ENCODE peak calls at places on chromosomes 4 and X, in four cellular contexts. One of them, this sample, is unnamed.

GRCh38 chr4:39527296-39528055 is at the start of gene UGDH:
- DNase-seq in fibroblast of pulmonary artery: peak
- DNase-seq in ureter: peak
- DNase-seq in iPS DF 19.7: peak
- DNase-seq in this sample: peak

GRCh38 chr4:39976945-39977488 is 694 bp downstream of the PDS5A start:
- DNase-seq in fibroblast of pulmonary artery: peak
- DNase-seq in ureter: no peak
- DNase-seq in iPS DF 19.7: no peak
- DNase-seq in this sample: peak

GRCh38 chr4:159384017-159384416 is 281.1 kb downstream of the RAPGEF2 start:
- DNase-seq in fibroblast of pulmonary artery: no peak
- DNase-seq in ureter: no peak
- DNase-seq in iPS DF 19.7: no peak
- DNase-seq in this sample: no peak

GRCh38 chrX:153765138-153766079 is 1.4 kb downstream of the PLXNB3 start:
- DNase-seq in fibroblast of pulmonary artery: peak
- DNase-seq in ureter: no peak
- DNase-seq in iPS DF 19.7: no peak
- DNase-seq in this sample: no peak

GRCh38 chrX:148811236-148811635 is 310.8 kb downstream of the AFF2 start:
- DNase-seq in fibroblast of pulmonary artery: peak
- DNase-seq in ureter: no peak
- DNase-seq in iPS DF 19.7: no peak
- DNase-seq in this sample: no peak

GRCh38 chrX:124289443-124289842 is 43.0 kb upstream of the TEX13D start:
- DNase-seq in fibroblast of pulmonary artery: no peak
- DNase-seq in ureter: no peak
- DNase-seq in iPS DF 19.7: no peak
- DNase-seq in this sample: no peak

GRCh38 chrX:49793686-49794085 is 35.4 kb upstream of the PAGE4 start:
- DNase-seq in fibroblast of pulmonary artery: no peak
- DNase-seq in ureter: no peak
- DNase-seq in iPS DF 19.7: no peak
- DNase-seq in this sample: no peak

GRCh38 chr4:79820427-79820826 is 252.6 kb downstream of the ANTXR2 start:
- DNase-seq in fibroblast of pulmonary artery: no peak
- DNase-seq in ureter: no peak
- DNase-seq in iPS DF 19.7: no peak
- DNase-seq in this sample: no peak

GRCh38 chr4:4662230-4662629 is 120.4 kb upstream of the STX18 start:
- DNase-seq in fibroblast of pulmonary artery: no peak
- DNase-seq in ureter: no peak
- DNase-seq in iPS DF 19.7: no peak
- DNase-seq in this sample: no peak

GRCh38 chrX:122055979-122056715 is 1008.7 kb downstream of the GLUD2 start:
- DNase-seq in fibroblast of pulmonary artery: no peak
- DNase-seq in ureter: no peak
- DNase-seq in iPS DF 19.7: no peak
- DNase-seq in this sample: peak

GRCh38 chr4:168654206-168655174 is 157.6 kb downstream of the PALLD start:
- DNase-seq in fibroblast of pulmonary artery: no peak
- DNase-seq in ureter: no peak
- DNase-seq in iPS DF 19.7: no peak
- DNase-seq in this sample: no peak

GRCh38 chr4:180009316-180009715 is 2233.9 kb upstream of the TENM3 start:
- DNase-seq in fibroblast of pulmonary artery: no peak
- DNase-seq in ureter: no peak
- DNase-seq in iPS DF 19.7: no peak
- DNase-seq in this sample: no peak

GRCh38 chr4:186904104-186904503 is 180.4 kb upstream of the FAT1 start:
- DNase-seq in fibroblast of pulmonary artery: peak
- DNase-seq in ureter: no peak
- DNase-seq in iPS DF 19.7: no peak
- DNase-seq in this sample: peak

GRCh38 chr4:10161840-10162239 is 45.2 kb upstream of the WDR1 start:
- DNase-seq in fibroblast of pulmonary artery: no peak
- DNase-seq in ureter: no peak
- DNase-seq in iPS DF 19.7: no peak
- DNase-seq in this sample: no peak

GRCh38 chr4:39330353-39330752 is 35.8 kb downstream of the RFC1 start:
- DNase-seq in fibroblast of pulmonary artery: no peak
- DNase-seq in ureter: no peak
- DNase-seq in iPS DF 19.7: no peak
- DNase-seq in this sample: no peak